ENCODE peak calls at places on chromosome 12, in seven cellular contexts. S is uterus, V is right atrium auricular region, N is lung, P is left ventricle myocardium inferior, H is GM23248, T is trophoblast cell. M is an unnamed sample.

GRCh38 chr12:121803861-121804416 is at the start of gene SETD1B:
- DNase-seq in H (peak), S (peak), P (peak), T (peak), V (no peak), N (peak), M (no peak)

GRCh38 chr12:116454950-116455447 is 104.2 kb upstream of the MAP1LC3B2 start:
- DNase-seq in T (peak), P (no peak), H (peak), V (no peak), N (no peak), S (no peak), M (no peak)

GRCh38 chr12:112606611-112607366 is 184.8 kb upstream of the RPH3A start:
- DNase-seq in N (no peak), P (no peak), V (no peak), T (no peak), S (no peak), H (no peak), M (no peak)

GRCh38 chr12:113260127-113260526 is 38.9 kb downstream of the TPCN1 start:
- DNase-seq in H (no peak), N (no peak), V (no peak), P (no peak), S (no peak), T (no peak), M (no peak)

GRCh38 chr12:82479511-82479910 is 121.2 kb downstream of the METTL25 start:
- DNase-seq in T (no peak), P (no peak), H (peak), S (no peak), N (no peak), V (no peak), M (no peak)

GRCh38 chr12:125142601-125143000 is 77.4 kb downstream of the AACS start:
- DNase-seq in T (peak), V (no peak), S (no peak), N (no peak), H (peak), P (no peak), M (no peak)

GRCh38 chr12:359091-359490 is 30.0 kb downstream of the KDM5A start:
- DNase-seq in S (no peak), V (no peak), H (no peak), P (no peak), T (no peak), N (no peak), M (no peak)

GRCh38 chr12:132124766-132125425 is 19.2 kb downstream of the DDX51 start:
- DNase-seq in V (no peak), S (no peak), P (no peak), N (no peak), H (no peak), T (no peak), M (no peak)

GRCh38 chr12:50567926-50568325 is 63.1 kb downstream of the DIP2B start:
- DNase-seq in N (no peak), T (no peak), S (no peak), H (peak), V (no peak), P (no peak), M (no peak)

GRCh38 chr12:38544357-38545066 is 227.9 kb downstream of the ALG10B start:
- DNase-seq in P (no peak), V (no peak), T (no peak), S (no peak), H (no peak), N (no peak), M (no peak)

GRCh38 chr12:92509156-92509758 is 193.5 kb upstream of the PLEKHG7 start:
- DNase-seq in P (no peak), H (no peak), T (no peak), S (no peak), V (no peak), N (no peak), M (no peak)

GRCh38 chr12:124391340-124392261 is 96.7 kb downstream of the RFLNA start:
- DNase-seq in T (peak), N (peak), P (peak), S (no peak), V (peak), H (peak), M (no peak)

GRCh38 chr12:22755629-22756028 is 130.7 kb downstream of the ETNK1 start:
- DNase-seq in T (no peak), P (no peak), V (no peak), H (no peak), S (no peak), N (no peak), M (no peak)

GRCh38 chr12:13228579-13228978 is 32.1 kb downstream of the EMP1 start:
- DNase-seq in S (no peak), P (no peak), H (no peak), N (no peak), T (no peak), V (no peak), M (peak)

GRCh38 chr12:42809226-42809625 is 219.7 kb upstream of the PRICKLE1 start:
- DNase-seq in T (peak), P (no peak), V (no peak), S (no peak), N (no peak), H (peak), M (no peak)

GRCh38 chr12:107484219-107484618 is 201.4 kb upstream of the PWP1 start:
- DNase-seq in V (no peak), S (no peak), T (peak), P (no peak), N (no peak), H (no peak), M (no peak)

GRCh38 chr12:30925607-30926242 is 823 bp upstream of the TSPAN11 start:
- DNase-seq in P (no peak), S (no peak), H (no peak), T (no peak), N (no peak), V (no peak), M (no peak)
- H3K4me3 ChIP-seq in P (peak), S (peak), H (peak), T (peak), N (peak), V (peak), M (peak)

GRCh38 chr12:86712425-86712843 is 456.2 kb upstream of the MGAT4C start:
- DNase-seq in T (peak), V (no peak), N (no peak), S (no peak), H (peak), P (no peak), M (no peak)
- H3K4me3 ChIP-seq in T (no peak), V (no peak), N (no peak), S (no peak), H (peak), P (no peak), M (no peak)

GRCh38 chr12:111407371-111408115 is 1.8 kb downstream of the SH2B3 start:
- DNase-seq in H (peak), T (no peak), V (no peak), P (no peak), N (no peak), S (no peak), M (no peak)
- H3K4me3 ChIP-seq in H (peak), T (no peak), V (peak), P (peak), N (peak), S (peak), M (peak)

DNA sequence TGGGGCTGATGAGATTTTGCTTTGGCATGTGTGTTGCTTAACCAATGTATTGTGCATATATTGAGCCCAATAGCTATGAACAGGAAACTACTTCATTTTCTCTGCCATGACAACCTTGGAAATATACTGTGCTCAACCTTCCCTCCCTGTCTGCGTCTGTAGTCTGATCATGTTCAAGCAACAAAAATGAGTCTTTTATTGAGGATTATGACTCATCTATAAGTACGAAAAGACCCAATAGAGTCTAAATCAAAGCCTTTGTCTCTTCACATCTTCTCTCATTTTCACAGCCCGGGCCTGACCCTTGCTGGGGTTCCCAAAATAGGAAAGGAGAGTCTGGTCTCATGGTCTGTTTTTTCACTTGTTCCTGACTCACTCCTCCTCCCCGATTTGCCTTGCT is 158.2 kb downstream of the CAND1 start:
- DNase-seq in T (no peak), V (no peak), N (no peak), H (no peak), S (no peak), P (no peak), M (no peak)
- H3K4me3 ChIP-seq in T (no peak), V (no peak), N (no peak), H (no peak), S (no peak), P (no peak), M (no peak)

GRCh38 chr12:40819427-40820108 is 127.3 kb downstream of the CNTN1 start:
- DNase-seq in H (no peak), N (no peak), V (no peak), S (peak), P (no peak), T (peak), M (no peak)
- H3K4me3 ChIP-seq in H (no peak), N (no peak), V (no peak), S (no peak), P (no peak), T (no peak), M (no peak)

GRCh38 chr12:2681426-2682205 is 113.2 kb upstream of the FKBP4 start:
- DNase-seq in S (peak), H (no peak), N (peak), V (no peak), P (no peak), T (no peak), M (no peak)
- H3K4me3 ChIP-seq in S (no peak), H (no peak), N (no peak), V (no peak), P (no peak), T (no peak), M (no peak)

DNA sequence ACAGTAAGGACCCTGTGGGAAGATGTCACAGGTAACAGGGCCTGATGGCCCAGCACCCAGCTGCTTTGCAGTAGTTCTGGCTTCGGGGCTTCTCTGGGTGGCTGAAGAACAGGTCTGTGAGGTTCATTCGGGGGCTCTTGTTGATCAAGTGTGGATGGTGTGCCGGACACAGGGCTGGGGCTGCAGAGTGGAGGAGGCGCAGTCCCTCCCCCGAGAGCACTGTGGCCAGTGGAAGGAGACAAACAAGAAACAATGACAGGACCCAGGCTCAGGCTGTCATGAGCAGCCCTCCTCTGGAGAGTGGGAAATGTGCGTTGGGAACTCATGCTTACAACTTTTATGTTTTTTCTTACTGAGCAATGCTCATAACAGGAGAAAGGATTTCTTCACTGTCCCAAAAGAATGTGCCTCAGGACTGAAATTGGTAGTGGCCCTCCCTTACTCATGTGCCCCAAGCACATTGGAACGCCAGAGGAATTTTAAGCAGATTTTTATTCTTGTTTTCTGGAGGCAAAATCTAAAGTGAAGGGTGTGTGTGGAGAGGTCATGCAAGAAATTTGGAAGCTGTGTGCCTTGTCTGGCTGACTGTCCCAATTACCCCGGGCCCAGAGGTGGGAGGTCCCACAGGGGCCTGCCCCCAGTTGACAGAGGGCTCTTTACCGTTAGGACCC is 233.8 kb downstream of the CACNA1C start:
- DNase-seq in P (no peak), S (no peak), N (no peak), H (peak), V (no peak), T (peak), M (no peak)
- H3K4me3 ChIP-seq in P (peak), S (no peak), N (no peak), H (no peak), V (no peak), T (no peak), M (no peak)

GRCh38 chr12:104672096-104672445 is 215.3 kb downstream of the CHST11 start:
- DNase-seq in P (no peak), N (no peak), S (no peak), V (no peak), H (no peak), T (no peak), M (no peak)
- H3K4me3 ChIP-seq in P (no peak), N (no peak), S (no peak), V (no peak), H (peak), T (no peak), M (no peak)

GRCh38 chr12:25828188-25828587 is 130.3 kb upstream of the RASSF8 start:
- DNase-seq in P (no peak), V (no peak), N (no peak), T (peak), S (no peak), H (no peak), M (no peak)
- H3K4me3 ChIP-seq in P (no peak), V (no peak), N (no peak), T (no peak), S (no peak), H (no peak), M (no peak)

GRCh38 chr12:101209319-101210302 is at the start of gene SLC5A8:
- DNase-seq in T (no peak), V (no peak), N (peak), S (no peak), H (peak), P (no peak), M (no peak)
- H3K4me3 ChIP-seq in T (peak), V (no peak), N (peak), S (no peak), H (peak), P (no peak), M (no peak)